ENCODE peak calls at places on chromosomes 5 and 9, in four cellular contexts. One of them, this sample, is unnamed.

GRCh38 chr9:98886691-98887229 is 56.9 kb upstream of the COL15A1 start:
- DNase-seq in A549: no peak
- DNase-seq in neural progenitor cell: no peak
- DNase-seq in activated CD4-positive, alpha-beta T cell treated with anti-CD3 and anti-CD28 coated beads, Interleukin-2, amount 10 ng/mL, durations not matched to agents 7 days and 5 days: no peak
- DNase-seq in this sample: no peak

GRCh38 chr5:157080291-157080690 is 21.4 kb upstream of the HAVCR1 start:
- DNase-seq in A549: no peak
- DNase-seq in neural progenitor cell: no peak
- DNase-seq in activated CD4-positive, alpha-beta T cell treated with anti-CD3 and anti-CD28 coated beads, Interleukin-2, amount 10 ng/mL, durations not matched to agents 7 days and 5 days: no peak
- DNase-seq in this sample: no peak

GRCh38 chr5:59489551-59489950 is 404.0 kb downstream of the PDE4D start:
- DNase-seq in A549: no peak
- DNase-seq in neural progenitor cell: no peak
- DNase-seq in activated CD4-positive, alpha-beta T cell treated with anti-CD3 and anti-CD28 coated beads, Interleukin-2, amount 10 ng/mL, durations not matched to agents 7 days and 5 days: no peak
- DNase-seq in this sample: no peak

GRCh38 chr5:52024363-52024762 is 641.1 kb downstream of the ISL1 start:
- DNase-seq in A549: no peak
- DNase-seq in neural progenitor cell: no peak
- DNase-seq in activated CD4-positive, alpha-beta T cell treated with anti-CD3 and anti-CD28 coated beads, Interleukin-2, amount 10 ng/mL, durations not matched to agents 7 days and 5 days: no peak
- DNase-seq in this sample: no peak

GRCh38 chr5:68046445-68046844 is 169.1 kb upstream of the PIK3R1 start:
- DNase-seq in A549: peak; percentile 67
- DNase-seq in neural progenitor cell: no peak
- DNase-seq in activated CD4-positive, alpha-beta T cell treated with anti-CD3 and anti-CD28 coated beads, Interleukin-2, amount 10 ng/mL, durations not matched to agents 7 days and 5 days: no peak
- DNase-seq in this sample: no peak

GRCh38 chr9:74783408-74783807 is 104.3 kb downstream of the TRPM6 start:
- DNase-seq in A549: peak; percentile 53
- DNase-seq in neural progenitor cell: no peak
- DNase-seq in activated CD4-positive, alpha-beta T cell treated with anti-CD3 and anti-CD28 coated beads, Interleukin-2, amount 10 ng/mL, durations not matched to agents 7 days and 5 days: no peak
- DNase-seq in this sample: no peak

GRCh38 chr5:95390812-95391492 is at the start of gene FAM81B:
- DNase-seq in A549: no peak
- DNase-seq in neural progenitor cell: no peak
- DNase-seq in activated CD4-positive, alpha-beta T cell treated with anti-CD3 and anti-CD28 coated beads, Interleukin-2, amount 10 ng/mL, durations not matched to agents 7 days and 5 days: no peak
- DNase-seq in this sample: no peak

GRCh38 chr5:116135344-116135743 is 50.5 kb downstream of the COMMD10 start:
- DNase-seq in A549: no peak
- DNase-seq in neural progenitor cell: no peak
- DNase-seq in activated CD4-positive, alpha-beta T cell treated with anti-CD3 and anti-CD28 coated beads, Interleukin-2, amount 10 ng/mL, durations not matched to agents 7 days and 5 days: peak; percentile 42
- DNase-seq in this sample: no peak

GRCh38 chr5:54547711-54548250 is 30.2 kb downstream of the SNX18 start:
- DNase-seq in A549: peak; percentile 18
- DNase-seq in neural progenitor cell: no peak
- DNase-seq in activated CD4-positive, alpha-beta T cell treated with anti-CD3 and anti-CD28 coated beads, Interleukin-2, amount 10 ng/mL, durations not matched to agents 7 days and 5 days: no peak
- DNase-seq in this sample: no peak

GRCh38 chr5:174315471-174315870 is 270.0 kb downstream of the NSG2 start:
- DNase-seq in A549: no peak
- DNase-seq in neural progenitor cell: no peak
- DNase-seq in activated CD4-positive, alpha-beta T cell treated with anti-CD3 and anti-CD28 coated beads, Interleukin-2, amount 10 ng/mL, durations not matched to agents 7 days and 5 days: no peak
- DNase-seq in this sample: no peak

GRCh38 chr5:164876793-164877192 is 1371.4 kb downstream of the MAT2B start:
- DNase-seq in A549: no peak
- DNase-seq in neural progenitor cell: no peak
- DNase-seq in activated CD4-positive, alpha-beta T cell treated with anti-CD3 and anti-CD28 coated beads, Interleukin-2, amount 10 ng/mL, durations not matched to agents 7 days and 5 days: no peak
- DNase-seq in this sample: no peak

GRCh38 chr9:15642369-15642962 is 89.6 kb downstream of the CCDC171 start:
- DNase-seq in A549: peak; percentile 47
- DNase-seq in neural progenitor cell: peak; percentile 45
- DNase-seq in activated CD4-positive, alpha-beta T cell treated with anti-CD3 and anti-CD28 coated beads, Interleukin-2, amount 10 ng/mL, durations not matched to agents 7 days and 5 days: no peak
- DNase-seq in this sample: no peak

GRCh38 chr5:2754621-2755370 is 3.3 kb upstream of the IRX2 start:
- DNase-seq in A549: no peak
- DNase-seq in neural progenitor cell: peak; percentile 77
- DNase-seq in activated CD4-positive, alpha-beta T cell treated with anti-CD3 and anti-CD28 coated beads, Interleukin-2, amount 10 ng/mL, durations not matched to agents 7 days and 5 days: no peak
- DNase-seq in this sample: no peak

GRCh38 chr9:11064853-11065252 is 452.1 kb upstream of the PTPRD start:
- DNase-seq in A549: peak; percentile 29
- DNase-seq in neural progenitor cell: no peak
- DNase-seq in activated CD4-positive, alpha-beta T cell treated with anti-CD3 and anti-CD28 coated beads, Interleukin-2, amount 10 ng/mL, durations not matched to agents 7 days and 5 days: no peak
- DNase-seq in this sample: no peak

GRCh38 chr5:135230326-135230925 is 168.6 kb downstream of the MACROH2A1 start:
- DNase-seq in A549: no peak
- DNase-seq in neural progenitor cell: no peak
- DNase-seq in activated CD4-positive, alpha-beta T cell treated with anti-CD3 and anti-CD28 coated beads, Interleukin-2, amount 10 ng/mL, durations not matched to agents 7 days and 5 days: no peak
- DNase-seq in this sample: no peak

GRCh38 chr5:135313405-135313804 is 85.6 kb downstream of the MACROH2A1 start:
- DNase-seq in A549: no peak
- DNase-seq in neural progenitor cell: no peak
- DNase-seq in activated CD4-positive, alpha-beta T cell treated with anti-CD3 and anti-CD28 coated beads, Interleukin-2, amount 10 ng/mL, durations not matched to agents 7 days and 5 days: peak; percentile 30
- DNase-seq in this sample: no peak

GRCh38 chr5:463952-464351 is 21.0 kb downstream of the EXOC3 start:
- DNase-seq in A549: no peak
- DNase-seq in neural progenitor cell: no peak
- DNase-seq in activated CD4-positive, alpha-beta T cell treated with anti-CD3 and anti-CD28 coated beads, Interleukin-2, amount 10 ng/mL, durations not matched to agents 7 days and 5 days: peak; percentile 67
- DNase-seq in this sample: peak; percentile 66

GRCh38 chr9:11962327-11962726 is 730.9 kb upstream of the TYRP1 start:
- DNase-seq in A549: no peak
- DNase-seq in neural progenitor cell: no peak
- DNase-seq in activated CD4-positive, alpha-beta T cell treated with anti-CD3 and anti-CD28 coated beads, Interleukin-2, amount 10 ng/mL, durations not matched to agents 7 days and 5 days: no peak
- DNase-seq in this sample: no peak

GRCh38 chr5:168844566-168845296 is 265.6 kb upstream of the PANK3 start:
- DNase-seq in A549: no peak
- DNase-seq in neural progenitor cell: peak; percentile 8
- DNase-seq in activated CD4-positive, alpha-beta T cell treated with anti-CD3 and anti-CD28 coated beads, Interleukin-2, amount 10 ng/mL, durations not matched to agents 7 days and 5 days: no peak
- DNase-seq in this sample: no peak

GRCh38 chr9:135821116-135821515 is 86.2 kb downstream of the CAMSAP1 start:
- DNase-seq in A549: no peak
- DNase-seq in neural progenitor cell: no peak
- DNase-seq in activated CD4-positive, alpha-beta T cell treated with anti-CD3 and anti-CD28 coated beads, Interleukin-2, amount 10 ng/mL, durations not matched to agents 7 days and 5 days: no peak
- DNase-seq in this sample: no peak

GRCh38 chr9:87201316-87201715 is 254.0 kb upstream of the GAS1 start:
- DNase-seq in A549: no peak
- DNase-seq in neural progenitor cell: no peak
- DNase-seq in activated CD4-positive, alpha-beta T cell treated with anti-CD3 and anti-CD28 coated beads, Interleukin-2, amount 10 ng/mL, durations not matched to agents 7 days and 5 days: no peak
- DNase-seq in this sample: no peak

This sample was measured in effector memory CD4-positive, alpha-beta T cell.